ENCODE peak calls at places on chromosomes 2 and 18, in nine cellular contexts. F is H54, D is ACHN, T is SHP77 treated with DMSO at 0.1 percent for 48 hours, Z is left ventricle myocardium inferior, B is DMS 273 treated with DMSO at 0.1 percent for 48 hours, L is frontal cortex, R is NCI-H1417, I is LoVo. E is an unnamed sample.

GRCh38 chr2:68837164-68837860 is 33.9 kb downstream of the BMP10 start:
- DNase-seq in F (no peak), D (no peak), T (no peak), Z (peak; percentile 71), B (no peak), L (no peak), R (no peak), I (peak; percentile 32), E (peak; percentile 81)

GRCh38 chr2:23584054-23584745 is 199.2 kb downstream of the KLHL29 start:
- DNase-seq in F (no peak), D (no peak), T (peak; percentile 90), Z (no peak), B (peak; percentile 82), L (no peak), R (peak; percentile 81), I (no peak), E (no peak)

GRCh38 chr2:101344173-101344572 is 35.7 kb upstream of the RNF149 start:
- DNase-seq in F (no peak), D (no peak), T (no peak), Z (no peak), B (no peak), L (no peak), R (no peak), I (no peak), E (no peak)

GRCh38 chr2:49045083-49045482 is 109.2 kb downstream of the FSHR start:
- DNase-seq in F (no peak), D (no peak), T (no peak), Z (no peak), B (no peak), L (no peak), R (peak; percentile 43), I (no peak), E (no peak)

GRCh38 chr2:112138143-112139032 is at the start of gene FBLN7:
- DNase-seq in F (no peak), D (peak; percentile 28), T (peak; percentile 1), Z (no peak), B (no peak), L (no peak), R (peak; percentile 52), I (no peak), E (no peak)

GRCh38 chr2:231696004-231696367 is 12.3 kb upstream of the PTMA start:
- DNase-seq in F (no peak), D (no peak), T (no peak), Z (no peak), B (no peak), L (no peak), R (no peak), I (no peak), E (peak; percentile 63)

GRCh38 chr18:72468011-72468710 is 76.0 kb downstream of the CBLN2 start:
- DNase-seq in F (no peak), D (peak; percentile 27), T (no peak), Z (no peak), B (no peak), L (no peak), R (no peak), I (no peak), E (no peak)

GRCh38 chr2:46657042-46657504 is 177.7 kb downstream of the TMEM247 start:
- DNase-seq in F (peak; percentile 30), D (peak; percentile 54), T (peak; percentile 53), Z (no peak), B (peak; percentile 52), L (no peak), R (peak; percentile 25), I (peak; percentile 42), E (peak; percentile 77)

GRCh38 chr2:30645745-30646119 is 161.5 kb downstream of the CAPN13 start:
- DNase-seq in F (no peak), D (no peak), T (no peak), Z (no peak), B (no peak), L (no peak), R (no peak), I (no peak), E (no peak)

GRCh38 chr18:48060947-48061346 is 130.5 kb upstream of the SMAD2 start:
- DNase-seq in F (no peak), D (no peak), T (no peak), Z (no peak), B (no peak), L (no peak), R (no peak), I (no peak), E (no peak)

GRCh38 chr2:134799936-134800335 is 38.5 kb upstream of the ACMSD start:
- DNase-seq in F (no peak), D (no peak), T (no peak), Z (no peak), B (no peak), L (no peak), R (no peak), I (no peak), E (no peak)

GRCh38 chr18:55422456-55423185 is 165.4 kb downstream of the TCF4 start:
- DNase-seq in F (no peak), D (no peak), T (no peak), Z (peak; percentile 32), B (peak; percentile 87), L (no peak), R (no peak), I (no peak), E (peak; percentile 49)

GRCh38 chr2:187500585-187501359 is 52.7 kb upstream of the CALCRL start:
- DNase-seq in F (no peak), D (peak; percentile 72), T (no peak), Z (no peak), B (no peak), L (no peak), R (peak; percentile 38), I (peak; percentile 79), E (no peak)

GRCh38 chr2:226657340-226658053 is 142.1 kb downstream of the IRS1 start:
- DNase-seq in F (no peak), D (no peak), T (no peak), Z (no peak), B (no peak), L (no peak), R (no peak), I (no peak), E (no peak)

GRCh38 chr2:46780801-46781445 is 134.7 kb downstream of the MCFD2 start:
- DNase-seq in F (no peak), D (no peak), T (no peak), Z (peak; percentile 45), B (peak; percentile 82), L (no peak), R (no peak), I (no peak), E (no peak)

GRCh38 chr2:165408191-165408590 is 61.3 kb upstream of the CSRNP3 start:
- DNase-seq in F (no peak), D (no peak), T (peak; percentile 40), Z (no peak), B (no peak), L (no peak), R (no peak), I (no peak), E (no peak)

GRCh38 chr2:119760876-119761275 is 1.2 kb downstream of the PTPN4 start:
- DNase-seq in F (no peak), D (peak; percentile 43), T (no peak), Z (no peak), B (no peak), L (no peak), R (peak; percentile 18), I (peak; percentile 10), E (no peak)

GRCh38 chr2:175063741-175064140 is 58.6 kb upstream of the CHN1 start:
- DNase-seq in F (no peak), D (no peak), T (no peak), Z (no peak), B (no peak), L (no peak), R (no peak), I (no peak), E (no peak)

GRCh38 chr18:43826215-43826614 is 548.9 kb upstream of the SYT4 start:
- DNase-seq in F (no peak), D (no peak), T (no peak), Z (no peak), B (no peak), L (no peak), R (no peak), I (no peak), E (no peak)

GRCh38 chr18:27712066-27712465 is 464.9 kb downstream of the CDH2 start:
- DNase-seq in F (no peak), D (no peak), T (peak; percentile 89), Z (no peak), B (no peak), L (no peak), R (peak; percentile 38), I (no peak), E (no peak)

GRCh38 chr2:173657996-173658717 is 303.5 kb downstream of the CDCA7 start:
- DNase-seq in F (peak; percentile 67), D (peak; percentile 83), T (no peak), Z (no peak), B (peak; percentile 28), L (no peak), R (no peak), I (peak; percentile 18), E (no peak)

GRCh38 chr2:233165895-233166661 is 85.4 kb upstream of the ATG16L1 start:
- DNase-seq in F (peak; percentile 93), D (no peak), T (no peak), Z (peak; percentile 70), B (no peak), L (no peak), R (no peak), I (peak; percentile 1), E (peak; percentile 35)

GRCh38 chr2:72139471-72139870 is 8.2 kb downstream of the CYP26B1 start:
- DNase-seq in F (no peak), D (no peak), T (no peak), Z (no peak), B (no peak), L (no peak), R (no peak), I (no peak), E (no peak)

GRCh38 chr2:139048017-139048416 is 267.8 kb upstream of the NXPH2 start:
- DNase-seq in F (no peak), D (no peak), T (no peak), Z (no peak), B (no peak), L (no peak), R (no peak), I (no peak), E (no peak)

GRCh38 chr18:13305326-13305725 is 86.8 kb downstream of the LDLRAD4 start:
- DNase-seq in F (no peak), D (no peak), T (no peak), Z (no peak), B (no peak), L (no peak), R (no peak), I (no peak), E (no peak)

GRCh38 chr2:72669121-72669520 is 156.7 kb downstream of the EXOC6B start:
- DNase-seq in F (peak; percentile 7), D (peak; percentile 19), T (no peak), Z (no peak), B (no peak), L (no peak), R (no peak), I (no peak), E (no peak)

GRCh38 chr18:48455555-48456478 is 46.6 kb upstream of the ZBTB7C start:
- DNase-seq in F (peak; percentile 44), D (peak; percentile 38), T (no peak), Z (no peak), B (no peak), L (no peak), R (no peak), I (peak; percentile 95), E (peak; percentile 37)

GRCh38 chr2:221104391-221104811 is 467.7 kb downstream of the EPHA4 start:
- DNase-seq in F (no peak), D (no peak), T (peak; percentile 81), Z (peak; percentile 84), B (peak; percentile 80), L (peak; percentile 38), R (peak; percentile 33), I (no peak), E (peak; percentile 89)

GRCh38 chr18:21336846-21337245 is 94.8 kb downstream of the GREB1L start:
- DNase-seq in F (no peak), D (no peak), T (no peak), Z (no peak), B (no peak), L (no peak), R (no peak), I (no peak), E (no peak)

GRCh38 chr2:174688079-174688478 is 76.2 kb downstream of the CHRNA1 start:
- DNase-seq in F (no peak), D (peak; percentile 54), T (peak; percentile 2), Z (no peak), B (peak; percentile 12), L (no peak), R (no peak), I (peak; percentile 3), E (no peak)

GRCh38 chr2:6880200-6880733 is 2.7 kb downstream of the RSAD2 start:
- DNase-seq in F (no peak), D (no peak), T (no peak), Z (no peak), B (no peak), L (no peak), R (no peak), I (no peak), E (no peak)